ENCODE peak calls at places on chromosomes 7 and 10, in eight cellular contexts. Y is PC-3, T is neural progenitor cell, N is GM23248, U is GM23338, B is hepatocyte, D is SK-N-SH, F is MM.1S. K is an unnamed sample.
A peak's percentile ranks its signal among the peaks of the same experiment; 100 is the strongest.

GRCh38 chr7:99224263-99224947 is 16.5 kb upstream of the KPNA7 start:
- DNase-seq in B (peak; percentile 59), Y (peak; percentile 95), U (no peak), N (peak; percentile 47), T (no peak), D (no peak), F (no peak), K (no peak)

GRCh38 chr10:106560925-106561640 is 603.4 kb downstream of the SORCS1 start:
- DNase-seq in Y (peak; percentile 64), F (no peak), U (no peak), N (peak; percentile 73), T (no peak), B (no peak), D (no peak), K (no peak)

GRCh38 chr10:6530211-6530840 is 49.8 kb downstream of the PRKCQ start:
- DNase-seq in B (no peak), U (no peak), Y (no peak), T (no peak), F (no peak), D (no peak), N (no peak), K (no peak)

GRCh38 chr10:89518876-89519842 is 16.2 kb downstream of the SLC16A12 start:
- DNase-seq in B (peak; percentile 30), T (no peak), Y (peak; percentile 22), F (no peak), D (peak; percentile 73), U (no peak), N (peak; percentile 93), K (no peak)

GRCh38 chr7:75534727-75535307 is 42.7 kb downstream of the SPDYE5 start:
- DNase-seq in U (no peak), D (no peak), B (no peak), N (peak; percentile 77), Y (peak; percentile 47), F (no peak), T (no peak), K (no peak)

GRCh38 chr10:99394256-99394655 is 36.2 kb downstream of the GOT1 start:
- DNase-seq in T (no peak), Y (no peak), B (no peak), F (peak; percentile 39), D (no peak), U (no peak), N (no peak), K (no peak)

GRCh38 chr10:59993931-59994330 is 87.6 kb upstream of the CCDC6 start:
- DNase-seq in B (no peak), D (no peak), F (no peak), U (no peak), N (no peak), T (no peak), Y (peak; percentile 70), K (no peak)

GRCh38 chr7:106568680-106569499 is 92.1 kb downstream of the CCDC71L start:
- DNase-seq in U (peak; percentile 49), Y (peak; percentile 41), B (peak; percentile 24), D (peak; percentile 80), T (no peak), F (no peak), N (peak; percentile 82), K (peak; percentile 45)

GRCh38 chr7:130627775-130628174 is 40.8 kb downstream of the COPG2 start:
- DNase-seq in D (no peak), B (no peak), Y (no peak), T (no peak), F (no peak), N (no peak), U (no peak), K (no peak)

GRCh38 chr7:2120251-2120660 is 112.5 kb downstream of the MAD1L1 start:
- DNase-seq in D (no peak), Y (no peak), T (no peak), F (no peak), U (no peak), N (no peak), B (no peak), K (no peak)

GRCh38 chr7:25326466-25327156 is 98.3 kb upstream of the NPVF start:
- DNase-seq in N (no peak), F (no peak), T (peak; percentile 61), D (no peak), B (no peak), Y (no peak), U (no peak), K (no peak)

GRCh38 chr10:62853710-62854109 is 37.5 kb upstream of the EGR2 start:
- DNase-seq in U (peak; percentile 2), B (no peak), D (no peak), N (no peak), T (no peak), F (no peak), Y (no peak), K (no peak)

GRCh38 chr10:62562101-62562500 is 187.9 kb downstream of the ZNF365 start:
- DNase-seq in F (no peak), U (no peak), T (no peak), N (no peak), D (no peak), Y (no peak), B (no peak), K (no peak)

GRCh38 chr7:20216637-20217036 is 547 bp downstream of the MACC1 start:
- DNase-seq in F (no peak), D (no peak), N (no peak), U (no peak), Y (no peak), T (no peak), B (no peak), K (no peak)

GRCh38 chr10:5943536-5943935 is 33.8 kb downstream of the IL15RA start:
- DNase-seq in T (peak; percentile 34), N (peak; percentile 91), B (no peak), D (no peak), Y (no peak), F (no peak), U (peak; percentile 45), K (no peak)

GRCh38 chr7:80472491-80473200 is 39.2 kb downstream of the GNAT3 start:
- DNase-seq in U (no peak), T (no peak), D (no peak), F (no peak), Y (peak; percentile 15), B (peak; percentile 8), N (no peak), K (no peak)

GRCh38 chr7:34190299-34190698 is 285.0 kb downstream of the BMPER start:
- DNase-seq in B (no peak), F (no peak), T (no peak), U (no peak), Y (no peak), N (no peak), D (no peak), K (no peak)

GRCh38 chr7:130242198-130243014 is 24.3 kb upstream of the CPA2 start:
- DNase-seq in Y (peak; percentile 60), D (peak; percentile 68), N (peak; percentile 88), B (peak; percentile 56), F (peak; percentile 57), U (peak; percentile 84), T (peak; percentile 74), K (peak; percentile 33)

GRCh38 chr7:100539436-100540006 is 518 bp downstream of the AGFG2 start:
- DNase-seq in Y (no peak), U (peak; percentile 39), D (no peak), F (no peak), N (no peak), T (peak; percentile 51), B (no peak), K (peak; percentile 24)

DNA sequence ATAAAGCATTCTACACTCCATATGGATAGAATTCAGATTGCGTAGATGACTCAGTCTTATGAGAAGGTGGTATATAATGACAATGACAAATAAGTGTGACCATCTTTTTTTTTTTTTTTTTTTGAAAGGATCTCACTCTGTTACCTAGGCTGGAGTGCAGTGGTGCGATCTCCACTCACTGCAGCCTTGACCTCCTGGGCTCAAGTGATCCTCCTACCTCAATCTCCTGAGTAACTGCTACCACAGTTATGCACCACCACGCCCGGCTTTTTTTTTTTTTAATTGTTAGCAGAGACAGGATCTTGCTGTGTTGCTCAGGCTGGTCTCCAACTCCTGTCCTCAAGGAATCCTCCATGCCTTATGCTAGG is 43.2 kb upstream of the NRP1 start:
- DNase-seq in F (no peak), N (peak; percentile 74), B (no peak), U (no peak), T (no peak), Y (peak; percentile 73), D (no peak), K (no peak)
- H3K27ac ChIP-seq in F (no peak overlapping the region), N (peak overlapping the region; percentile 85), B (no peak overlapping the region), U (no peak overlapping the region), T (no peak overlapping the region), Y (peak overlapping the region; percentile 75), D (no peak overlapping the region), K (no peak overlapping the region)

GRCh38 chr7:104328970-104329825 is 795 bp downstream of the LHFPL3 start:
- DNase-seq in Y (no peak), N (peak; percentile 20), U (peak; percentile 64), T (peak; percentile 57), D (peak; percentile 62), F (no peak), B (peak; percentile 6), K (no peak)
- H3K4me3 ChIP-seq in Y (no peak overlapping the region), N (peak overlapping the region; percentile 42), U (peak overlapping the region; percentile 82), T (peak overlapping the region; percentile 61), D (peak overlapping the region; percentile 30), F (peak overlapping the region; percentile 41), B (no peak overlapping the region), K (no peak overlapping the region)

GRCh38 chr10:121788717-121789116 is 139.1 kb downstream of the ATE1 start:
- DNase-seq in Y (no peak), T (no peak), F (no peak), D (no peak), U (no peak), N (no peak), B (no peak), K (no peak)

GRCh38 chr10:121791761-121792160 is 136.1 kb downstream of the ATE1 start:
- DNase-seq in F (no peak), N (no peak), T (no peak), Y (no peak), U (no peak), D (no peak), B (no peak), K (no peak)

GRCh38 chr10:121792198-121792597 is 135.6 kb downstream of the ATE1 start:
- DNase-seq in Y (no peak), U (no peak), D (no peak), T (no peak), N (peak; percentile 23), B (no peak), F (no peak), K (no peak)

GRCh38 chr10:121783782-121784372 is 144.0 kb downstream of the ATE1 start:
- DNase-seq in U (no peak), T (no peak), F (no peak), B (no peak), D (no peak), Y (no peak), N (no peak), K (no peak)

DNA sequence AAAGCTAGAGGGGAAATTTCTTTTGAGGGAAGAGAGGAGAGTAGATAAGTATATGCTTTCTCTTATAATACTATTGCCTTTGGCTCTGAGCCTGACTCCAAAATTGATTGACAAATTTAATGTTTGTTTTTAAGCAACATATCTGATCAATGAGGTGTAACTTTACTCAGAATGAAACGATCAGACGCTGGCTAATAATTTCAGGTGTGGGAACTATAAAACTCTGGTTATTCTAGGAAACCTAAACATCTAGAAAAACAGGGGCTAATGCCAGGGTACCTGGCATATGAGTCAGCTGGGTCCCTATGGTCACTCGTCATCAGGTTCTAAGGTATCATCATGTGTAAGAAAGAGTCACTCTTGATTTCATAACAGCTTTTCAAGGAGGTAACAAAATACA is 139.7 kb downstream of the ATE1 start:
- DNase-seq in Y (peak; percentile 89), N (no peak), T (no peak), F (no peak), B (no peak), D (no peak), U (no peak), K (no peak)
- TF ChIP-seq EZH2phosphoT487 in Y (no peak), N (no peak), T (no peak), F (no peak), B (no peak), D (no peak), U (no peak), K (no peak)

GRCh38 chr7:139752148-139752547 is 25.6 kb downstream of the HIPK2 start:
- DNase-seq in B (no peak), U (no peak), N (no peak), F (no peak), D (no peak), Y (no peak), T (no peak), K (no peak)
- H3K27ac ChIP-seq in B (no peak overlapping the region), U (no peak overlapping the region), N (no peak overlapping the region), F (no peak overlapping the region), D (no peak overlapping the region), Y (no peak overlapping the region), T (no peak overlapping the region), K (no peak overlapping the region)